ENCODE peak calls at places on chromosomes 7 and 10, in four cellular contexts. One of them, this sample, is unnamed.

GRCh38 chr10:59843733-59844132 is 62.6 kb downstream of the CCDC6 start:
- DNase-seq in K562: no peak
- DNase-seq in GM12878: no peak
- DNase-seq in HepG2: no peak
- DNase-seq in this sample: no peak

GRCh38 chr10:114917927-114918672 is 19.9 kb upstream of the TRUB1 start:
- DNase-seq in K562: no peak
- DNase-seq in GM12878: no peak
- DNase-seq in HepG2: no peak
- DNase-seq in this sample: no peak

GRCh38 chr7:32212321-32212720 is 142.1 kb upstream of the PDE1C start:
- DNase-seq in K562: no peak
- DNase-seq in GM12878: no peak
- DNase-seq in HepG2: no peak
- DNase-seq in this sample: no peak

GRCh38 chr7:74579800-74580685 is 77.5 kb upstream of the GTF2I start:
- DNase-seq in K562: no peak
- DNase-seq in GM12878: no peak
- DNase-seq in HepG2: peak
- DNase-seq in this sample: no peak

GRCh38 chr10:88913157-88913556 is 33.1 kb downstream of the STAMBPL1 start:
- DNase-seq in K562: no peak
- DNase-seq in GM12878: no peak
- DNase-seq in HepG2: no peak
- DNase-seq in this sample: peak

GRCh38 chr7:134480730-134481129 is 21.8 kb upstream of the AKR1B1 start:
- DNase-seq in K562: no peak
- DNase-seq in GM12878: no peak
- DNase-seq in HepG2: peak
- DNase-seq in this sample: no peak

GRCh38 chr10:16231734-16232133 is 205.1 kb upstream of the PTER start:
- DNase-seq in K562: no peak
- DNase-seq in GM12878: no peak
- DNase-seq in HepG2: no peak
- DNase-seq in this sample: no peak

GRCh38 chr10:72800000-72800740 is 93.4 kb upstream of the OIT3 start:
- DNase-seq in K562: peak
- DNase-seq in GM12878: no peak
- DNase-seq in HepG2: peak
- DNase-seq in this sample: peak

GRCh38 chr10:86071145-86071544 is 295.4 kb downstream of the GRID1 start:
- DNase-seq in K562: no peak
- DNase-seq in GM12878: no peak
- DNase-seq in HepG2: no peak
- DNase-seq in this sample: no peak

GRCh38 chr7:66629222-66629658 is 559 bp downstream of the KCTD7 start:
- DNase-seq in K562: no peak
- DNase-seq in GM12878: no peak
- DNase-seq in HepG2: no peak
- DNase-seq in this sample: no peak

GRCh38 chr10:124458473-124458872 is 3.1 kb upstream of the LHPP start:
- DNase-seq in K562: no peak
- DNase-seq in GM12878: no peak
- DNase-seq in HepG2: no peak
- DNase-seq in this sample: no peak

GRCh38 chr7:132404261-132404660 is 172.0 kb downstream of the PLXNA4 start:
- DNase-seq in K562: no peak
- DNase-seq in GM12878: no peak
- DNase-seq in HepG2: no peak
- DNase-seq in this sample: no peak

GRCh38 chr10:128178319-128178937 is 52.2 kb upstream of the MKI67 start:
- DNase-seq in K562: peak
- DNase-seq in GM12878: no peak
- DNase-seq in HepG2: peak
- DNase-seq in this sample: peak

GRCh38 chr7:82593780-82594179 is 150.2 kb upstream of the CACNA2D1 start:
- DNase-seq in K562: no peak
- DNase-seq in GM12878: no peak
- DNase-seq in HepG2: no peak
- DNase-seq in this sample: no peak

GRCh38 chr10:67005981-67006380 is 80.1 kb downstream of the LRRTM3 start:
- DNase-seq in K562: no peak
- DNase-seq in GM12878: no peak
- DNase-seq in HepG2: no peak
- DNase-seq in this sample: no peak

GRCh38 chr10:110893559-110894179 is 21.9 kb downstream of the PDCD4 start:
- DNase-seq in K562: peak
- DNase-seq in GM12878: no peak
- DNase-seq in HepG2: peak
- DNase-seq in this sample: peak

GRCh38 chr10:120506674-120507073 is 49.6 kb downstream of the PLPP4 start:
- DNase-seq in K562: no peak
- DNase-seq in GM12878: no peak
- DNase-seq in HepG2: no peak
- DNase-seq in this sample: no peak

GRCh38 chr7:102837802-102838201 is 75.0 kb upstream of the LRRC17 start:
- DNase-seq in K562: no peak
- DNase-seq in GM12878: no peak
- DNase-seq in HepG2: no peak
- DNase-seq in this sample: no peak

GRCh38 chr7:81769891-81770818 is at the start of gene HGF:
- DNase-seq in K562: no peak
- DNase-seq in GM12878: no peak
- DNase-seq in HepG2: no peak
- DNase-seq in this sample: peak

GRCh38 chr10:60394444-60394843 is 4.8 kb upstream of the ANK3 start:
- DNase-seq in K562: no peak
- DNase-seq in GM12878: no peak
- DNase-seq in HepG2: no peak
- DNase-seq in this sample: no peak

GRCh38 chr7:13850185-13850752 is 139.2 kb downstream of the ETV1 start:
- DNase-seq in K562: peak
- DNase-seq in GM12878: peak
- DNase-seq in HepG2: no peak
- DNase-seq in this sample: peak

GRCh38 chr7:141103847-141104429 is 30.1 kb downstream of the TMEM178B start:
- DNase-seq in K562: no peak
- DNase-seq in GM12878: no peak
- DNase-seq in HepG2: no peak
- DNase-seq in this sample: no peak

GRCh38 chr10:77892021-77892739 is 34.4 kb downstream of the DLG5 start:
- DNase-seq in K562: no peak
- DNase-seq in GM12878: no peak
- DNase-seq in HepG2: no peak
- DNase-seq in this sample: no peak

GRCh38 chr7:2616973-2617709 is 14.6 kb upstream of the TTYH3 start:
- DNase-seq in K562: no peak
- DNase-seq in GM12878: no peak
- DNase-seq in HepG2: no peak
- DNase-seq in this sample: no peak

GRCh38 chr10:92839191-92840085 is 8.9 kb upstream of the EXOC6 start:
- DNase-seq in K562: peak
- DNase-seq in GM12878: no peak
- DNase-seq in HepG2: peak
- DNase-seq in this sample: peak

GRCh38 chr7:131587315-131587923 is 31.0 kb upstream of the PODXL start:
- DNase-seq in K562: no peak
- DNase-seq in GM12878: no peak
- DNase-seq in HepG2: no peak
- DNase-seq in this sample: no peak

GRCh38 chr7:145462463-145462862 is 626.6 kb upstream of the TPK1 start:
- DNase-seq in K562: no peak
- DNase-seq in GM12878: no peak
- DNase-seq in HepG2: no peak
- DNase-seq in this sample: no peak

GRCh38 chr10:110042181-110042580 is 34.4 kb downstream of the ADD3 start:
- DNase-seq in K562: no peak
- DNase-seq in GM12878: no peak
- DNase-seq in HepG2: no peak
- DNase-seq in this sample: no peak

GRCh38 chr10:100065084-100065660 is 16.5 kb downstream of the CPN1 start:
- DNase-seq in K562: peak
- DNase-seq in GM12878: no peak
- DNase-seq in HepG2: no peak
- DNase-seq in this sample: no peak

GRCh38 chr7:137882806-137883205 is 36.0 kb upstream of the DGKI start:
- DNase-seq in K562: no peak
- DNase-seq in GM12878: no peak
- DNase-seq in HepG2: no peak
- DNase-seq in this sample: no peak

GRCh38 chr7:49763791-49764190 is 9.6 kb upstream of the VWC2 start:
- DNase-seq in K562: no peak
- DNase-seq in GM12878: no peak
- DNase-seq in HepG2: no peak
- DNase-seq in this sample: no peak

GRCh38 chr10:36119439-36119838 is 477.3 kb upstream of the FZD8 start:
- DNase-seq in K562: no peak
- DNase-seq in GM12878: no peak
- DNase-seq in HepG2: no peak
- DNase-seq in this sample: no peak

GRCh38 chr7:41709621-41710020 is 6.7 kb upstream of the INHBA start:
- DNase-seq in K562: no peak
- DNase-seq in GM12878: no peak
- DNase-seq in HepG2: no peak
- DNase-seq in this sample: no peak

GRCh38 chr7:67462781-67463191 is 466.2 kb downstream of the TYW1 start:
- DNase-seq in K562: no peak
- DNase-seq in GM12878: no peak
- DNase-seq in HepG2: no peak
- DNase-seq in this sample: no peak

GRCh38 chr10:126798649-126799048 is 106.6 kb upstream of the DOCK1 start:
- DNase-seq in K562: no peak
- DNase-seq in GM12878: no peak
- DNase-seq in HepG2: no peak
- DNase-seq in this sample: no peak

GRCh38 chr10:13500201-13500600 is 28.6 kb downstream of the BEND7 start:
- DNase-seq in K562: no peak
- DNase-seq in GM12878: no peak
- DNase-seq in HepG2: peak
- DNase-seq in this sample: no peak

GRCh38 chr10:13499150-13499549 is 29.7 kb downstream of the BEND7 start:
- DNase-seq in K562: peak
- DNase-seq in GM12878: no peak
- DNase-seq in HepG2: no peak
- DNase-seq in this sample: no peak

GRCh38 chr10:13503745-13504463 is 24.9 kb downstream of the BEND7 start:
- DNase-seq in K562: peak
- DNase-seq in GM12878: no peak
- DNase-seq in HepG2: no peak
- DNase-seq in this sample: no peak

GRCh38 chr10:13505040-13505680 is 23.7 kb downstream of the BEND7 start:
- DNase-seq in K562: peak
- DNase-seq in GM12878: no peak
- DNase-seq in HepG2: no peak
- DNase-seq in this sample: no peak

GRCh38 chr10:13502384-13502783 is 26.4 kb downstream of the BEND7 start:
- DNase-seq in K562: no peak
- DNase-seq in GM12878: no peak
- DNase-seq in HepG2: no peak
- DNase-seq in this sample: peak
- TF ChIP-seq FOXK2 in K562: no peak
- TF ChIP-seq FOXK2 in GM12878: no peak
- TF ChIP-seq FOXK2 in HepG2: no peak
- TF ChIP-seq FOXK2 in this sample: no peak

DNA sequence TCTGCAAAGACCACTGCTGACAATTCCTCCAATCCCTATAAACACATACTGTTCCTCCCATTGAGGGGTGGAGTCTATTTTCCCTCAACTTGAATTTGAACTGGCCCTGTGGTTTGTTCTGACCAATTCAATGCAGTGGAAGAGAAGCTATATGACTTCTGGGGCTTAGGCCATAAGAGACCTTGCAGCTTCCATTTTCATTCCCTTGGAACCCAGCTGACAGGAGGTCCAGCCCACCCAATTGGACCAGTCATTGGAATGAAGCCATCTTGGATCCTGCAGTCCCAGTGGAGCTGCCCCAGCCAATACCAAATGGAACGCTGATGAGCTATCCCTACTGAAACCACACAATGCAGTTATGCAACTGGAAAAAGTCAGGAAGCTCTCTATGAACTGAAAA is 8.9 kb upstream of the TMED4 start:
- DNase-seq in K562: no peak
- DNase-seq in GM12878: no peak
- DNase-seq in HepG2: no peak
- DNase-seq in this sample: no peak
- TF ChIP-seq FOXK2 in K562: no peak
- TF ChIP-seq FOXK2 in GM12878: no peak
- TF ChIP-seq FOXK2 in HepG2: no peak
- TF ChIP-seq FOXK2 in this sample: no peak

GRCh38 chr7:111855161-111855841 is 293.0 kb upstream of the IMMP2L start:
- DNase-seq in K562: peak
- DNase-seq in GM12878: peak
- DNase-seq in HepG2: peak
- DNase-seq in this sample: peak
- TF ChIP-seq FOXK2 in K562: no peak
- TF ChIP-seq FOXK2 in GM12878: no peak
- TF ChIP-seq FOXK2 in HepG2: no peak
- TF ChIP-seq FOXK2 in this sample: no peak

GRCh38 chr7:47746468-47746867 is 164.6 kb upstream of the TNS3 start:
- DNase-seq in K562: no peak
- DNase-seq in GM12878: no peak
- DNase-seq in HepG2: no peak
- DNase-seq in this sample: no peak

GRCh38 chr7:47741984-47742383 is 160.1 kb upstream of the TNS3 start:
- DNase-seq in K562: no peak
- DNase-seq in GM12878: no peak
- DNase-seq in HepG2: no peak
- DNase-seq in this sample: no peak

GRCh38 chr7:47747160-47747559 is 165.2 kb upstream of the TNS3 start:
- DNase-seq in K562: no peak
- DNase-seq in GM12878: no peak
- DNase-seq in HepG2: no peak
- DNase-seq in this sample: no peak

GRCh38 chr7:47744883-47745282 is 163.0 kb upstream of the TNS3 start:
- DNase-seq in K562: no peak
- DNase-seq in GM12878: no peak
- DNase-seq in HepG2: no peak
- DNase-seq in this sample: no peak

GRCh38 chr7:47743898-47744612 is 162.1 kb upstream of the TNS3 start:
- DNase-seq in K562: no peak
- DNase-seq in GM12878: no peak
- DNase-seq in HepG2: no peak
- DNase-seq in this sample: no peak
- TF ChIP-seq FOXK2 in K562: no peak
- TF ChIP-seq FOXK2 in GM12878: no peak
- TF ChIP-seq FOXK2 in HepG2: no peak
- TF ChIP-seq FOXK2 in this sample: no peak

This sample was measured in HEK293T.